ENCODE peak calls at places on chromosomes 16 and 17, in eight cellular contexts. T, M, N, D, G, H, P and W are unnamed samples.

GRCh38 chr17:19720631-19721426 is 4.4 kb upstream of the SLC47A2 start:
- DNase-seq in T (no peak), D (no peak), N (no peak), P (no peak), H (no peak), G (no peak), M (no peak), W (no peak)

GRCh38 chr17:74417178-74418045 is 14.5 kb upstream of the GPRC5C start:
- DNase-seq in H (no peak), N (peak), T (no peak), P (no peak), G (no peak), D (peak), M (peak), W (no peak)

GRCh38 chr16:89581045-89581695 is 5.6 kb downstream of the CPNE7 start:
- DNase-seq in T (no peak), D (no peak), N (peak), G (no peak), H (no peak), P (no peak), M (peak), W (no peak)

GRCh38 chr17:55265434-55266021 is 768 bp downstream of the HLF start:
- DNase-seq in P (no peak), G (no peak), D (no peak), N (no peak), T (no peak), H (no peak), M (no peak), W (no peak)

GRCh38 chr16:67864594-67864993 is 8.3 kb upstream of the EDC4 start:
- DNase-seq in H (no peak), N (no peak), M (no peak), T (no peak), G (no peak), P (no peak), D (no peak), W (no peak)

GRCh38 chr17:64747938-64748540 is 85.9 kb upstream of the SMURF2 start:
- DNase-seq in P (no peak), N (peak), H (no peak), T (no peak), G (no peak), D (no peak), M (no peak), W (no peak)

GRCh38 chr17:6108987-6109386 is 38.8 kb downstream of the WSCD1 start:
- DNase-seq in G (no peak), N (no peak), M (no peak), P (no peak), T (peak), H (no peak), D (no peak), W (no peak)

GRCh38 chr16:8955828-8956227 is 7.9 kb downstream of the USP7 start:
- DNase-seq in M (no peak), H (no peak), T (no peak), P (no peak), N (no peak), D (no peak), G (no peak), W (no peak)